ENCODE peak calls at places on chromosomes 13 and 19, in seven cellular contexts. I, H, L, S, R, J and X are unnamed samples.
A peak's percentile ranks its signal among the peaks of the same experiment; 100 is the strongest.

GRCh38 chr13:112643759-112644459 is 45.9 kb upstream of the ATP11A start:
- DNase-seq in S (no peak), I (no peak), R (no peak), J (no peak), H (no peak), L (no peak), X (no peak)

GRCh38 chr19:55113570-55114039 is 3.8 kb downstream of the PPP1R12C start:
- DNase-seq in I (peak; percentile 91), J (peak; percentile 65), H (peak; percentile 93), S (no peak), L (peak; percentile 85), R (peak; percentile 91), X (peak; percentile 90)

GRCh38 chr13:53743906-53744305 is 715.3 kb downstream of the OLFM4 start:
- DNase-seq in J (no peak), H (no peak), L (no peak), R (no peak), S (no peak), I (peak; percentile 33), X (no peak)

GRCh38 chr19:46990998-46991676 is 28.5 kb upstream of the NPAS1 start:
- DNase-seq in L (peak; percentile 75), I (peak; percentile 97), H (peak; percentile 85), J (peak; percentile 75), R (peak; percentile 89), S (peak; percentile 22), X (no peak)

GRCh38 chr19:35090795-35091214 is 24.8 kb upstream of the FXYD3 start:
- DNase-seq in S (no peak), L (no peak), I (peak; percentile 90), R (no peak), H (no peak), J (no peak), X (no peak)

GRCh38 chr13:24183741-24184182 is 23.2 kb downstream of the SPATA13 start:
- DNase-seq in L (no peak), S (no peak), R (no peak), I (no peak), J (no peak), H (no peak), X (no peak)

GRCh38 chr19:53333071-53333465 is 481 bp upstream of the ZNF845 start:
- DNase-seq in J (peak; percentile 40), L (no peak), R (peak; percentile 66), I (peak; percentile 82), H (no peak), S (no peak), X (no peak)

GRCh38 chr19:5040544-5041167 is 71.7 kb downstream of the KDM4B start:
- DNase-seq in L (no peak), J (no peak), I (no peak), H (no peak), R (no peak), S (no peak), X (no peak)

GRCh38 chr13:97367016-97367415 is 67.0 kb upstream of the RAP2A start:
- DNase-seq in I (no peak), J (no peak), H (peak; percentile 74), S (no peak), L (peak; percentile 19), R (no peak), X (no peak)

GRCh38 chr13:109840201-109840892 is 54.0 kb upstream of the IRS2 start:
- DNase-seq in S (no peak), J (no peak), H (peak; percentile 69), L (no peak), I (no peak), R (no peak), X (peak; percentile 35)

GRCh38 chr19:27673986-27674385 is 1539.0 kb downstream of the UQCRFS1 start:
- DNase-seq in S (no peak), L (no peak), R (no peak), H (no peak), I (no peak), J (no peak), X (no peak)

GRCh38 chr13:32340917-32341316 is 25.6 kb downstream of the BRCA2 start:
- DNase-seq in H (no peak), J (no peak), L (no peak), I (no peak), R (no peak), S (no peak), X (no peak)

GRCh38 chr13:50989476-50989875 is 79.9 kb downstream of the RNASEH2B start:
- DNase-seq in H (no peak), S (no peak), J (no peak), L (no peak), R (peak; percentile 54), I (peak; percentile 71), X (no peak)

GRCh38 chr19:40609561-40610395 is 8.6 kb downstream of the LTBP4 start:
- DNase-seq in L (peak; percentile 81), I (peak; percentile 95), R (peak; percentile 95), J (peak; percentile 74), H (peak; percentile 84), S (peak; percentile 79), X (no peak)

GRCh38 chr19:40605201-40605971 is 4.2 kb downstream of the LTBP4 start:
- DNase-seq in I (peak; percentile 75), J (no peak), S (no peak), R (peak; percentile 86), L (no peak), H (peak; percentile 53), X (no peak)

GRCh38 chr19:40608957-40609356 is 7.8 kb downstream of the LTBP4 start:
- DNase-seq in L (no peak), H (no peak), I (no peak), R (no peak), J (no peak), S (no peak), X (no peak)

GRCh38 chr19:40607898-40608621 is 6.9 kb downstream of the LTBP4 start:
- DNase-seq in I (no peak), S (no peak), H (no peak), J (no peak), L (no peak), R (no peak), X (no peak)

DNA sequence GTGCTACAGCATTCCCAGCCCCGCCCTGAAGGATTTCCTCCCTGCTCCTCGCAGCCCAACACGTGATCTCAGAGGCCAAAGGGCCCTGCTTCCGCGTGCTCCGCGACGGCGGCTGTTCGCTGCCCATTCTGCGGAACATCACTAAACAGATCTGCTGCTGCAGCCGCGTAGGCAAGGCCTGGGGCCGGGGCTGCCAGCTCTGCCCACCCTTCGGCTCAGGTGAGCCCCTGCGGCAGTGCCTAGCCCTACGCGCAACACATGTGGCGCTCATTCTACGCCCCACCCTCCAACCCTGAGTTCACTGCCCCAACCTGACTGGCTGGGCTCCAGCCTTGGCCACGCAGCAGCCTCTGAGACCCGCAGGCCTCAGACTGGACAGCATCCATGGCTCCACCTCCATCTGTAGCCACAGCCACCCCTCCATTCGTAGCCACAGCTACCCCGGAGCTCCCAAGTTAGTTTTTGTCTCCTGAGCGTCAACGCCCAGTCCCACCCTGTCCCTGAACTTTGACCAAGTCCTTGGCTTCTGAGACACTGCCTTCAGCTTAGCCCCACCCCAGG is 6.2 kb downstream of the LTBP4 start:
- DNase-seq in S (no peak), R (no peak), J (no peak), I (peak; percentile 67), L (no peak), H (no peak), X (no peak)
- TF ChIP-seq CTCF in S (no peak), R (no peak), J (no peak), I (no peak), L (no peak), H (no peak), X (no peak)

GRCh38 chr19:17424743-17425365 is 5.0 kb downstream of the MVB12A start:
- DNase-seq in R (peak; percentile 62), S (no peak), J (peak; percentile 76), I (peak; percentile 94), H (peak; percentile 23), L (no peak), X (no peak)
- TF ChIP-seq CTCF in R (no peak), S (peak; percentile 47), J (peak; percentile 59), I (peak; percentile 73), H (peak; percentile 34), L (peak; percentile 47), X (peak; percentile 61)

GRCh38 chr13:100490692-100491091 is 97.9 kb downstream of the GGACT start:
- DNase-seq in S (no peak), L (no peak), R (no peak), H (no peak), J (no peak), I (peak; percentile 93), X (no peak)

GRCh38 chr13:100495455-100495854 is 93.1 kb downstream of the GGACT start:
- DNase-seq in H (no peak), R (no peak), I (no peak), J (no peak), L (no peak), S (no peak), X (no peak)

GRCh38 chr13:100493418-100493817 is 95.2 kb downstream of the GGACT start:
- DNase-seq in R (no peak), S (no peak), L (no peak), I (no peak), J (no peak), H (peak; percentile 14), X (no peak)

DNA sequence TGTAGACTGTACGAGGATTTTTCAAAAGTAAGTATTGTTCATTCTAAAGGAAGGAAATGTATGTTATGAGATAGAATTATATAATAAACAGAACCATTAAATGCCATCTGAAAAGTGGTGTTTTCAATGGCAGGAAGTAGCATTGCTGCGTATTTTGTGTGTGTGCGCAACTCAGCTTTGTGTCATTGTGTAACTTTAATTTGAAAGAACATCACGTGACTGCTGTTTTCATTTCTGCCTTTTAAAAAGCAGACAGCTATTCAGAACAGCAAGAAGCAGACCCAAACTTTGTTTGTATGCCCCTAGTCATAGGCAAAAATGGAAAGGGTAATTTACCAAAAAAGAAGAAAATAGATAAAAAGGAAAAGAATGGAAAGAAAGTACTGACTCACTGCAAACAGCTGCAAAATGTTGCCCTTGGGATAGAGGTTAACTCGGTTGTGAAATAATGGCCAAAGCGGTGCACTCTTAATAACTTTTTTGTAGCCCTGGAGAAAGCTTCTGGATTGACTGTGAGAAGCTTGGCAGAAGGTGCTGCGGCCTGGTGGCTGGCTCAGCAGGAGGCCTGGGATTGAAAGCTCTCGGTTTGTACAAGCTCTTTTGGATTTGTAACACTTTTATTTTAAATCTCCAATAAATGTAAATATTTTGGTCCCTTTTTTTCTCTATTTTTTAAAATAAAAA is 97.3 kb downstream of the GGACT start:
- DNase-seq in L (no peak), J (no peak), R (peak; percentile 61), S (no peak), I (no peak), H (peak; percentile 87), X (no peak)
- TF ChIP-seq CTCF in L (peak; percentile 6), J (no peak), R (no peak), S (no peak), I (no peak), H (peak; percentile 46), X (no peak)

DNA sequence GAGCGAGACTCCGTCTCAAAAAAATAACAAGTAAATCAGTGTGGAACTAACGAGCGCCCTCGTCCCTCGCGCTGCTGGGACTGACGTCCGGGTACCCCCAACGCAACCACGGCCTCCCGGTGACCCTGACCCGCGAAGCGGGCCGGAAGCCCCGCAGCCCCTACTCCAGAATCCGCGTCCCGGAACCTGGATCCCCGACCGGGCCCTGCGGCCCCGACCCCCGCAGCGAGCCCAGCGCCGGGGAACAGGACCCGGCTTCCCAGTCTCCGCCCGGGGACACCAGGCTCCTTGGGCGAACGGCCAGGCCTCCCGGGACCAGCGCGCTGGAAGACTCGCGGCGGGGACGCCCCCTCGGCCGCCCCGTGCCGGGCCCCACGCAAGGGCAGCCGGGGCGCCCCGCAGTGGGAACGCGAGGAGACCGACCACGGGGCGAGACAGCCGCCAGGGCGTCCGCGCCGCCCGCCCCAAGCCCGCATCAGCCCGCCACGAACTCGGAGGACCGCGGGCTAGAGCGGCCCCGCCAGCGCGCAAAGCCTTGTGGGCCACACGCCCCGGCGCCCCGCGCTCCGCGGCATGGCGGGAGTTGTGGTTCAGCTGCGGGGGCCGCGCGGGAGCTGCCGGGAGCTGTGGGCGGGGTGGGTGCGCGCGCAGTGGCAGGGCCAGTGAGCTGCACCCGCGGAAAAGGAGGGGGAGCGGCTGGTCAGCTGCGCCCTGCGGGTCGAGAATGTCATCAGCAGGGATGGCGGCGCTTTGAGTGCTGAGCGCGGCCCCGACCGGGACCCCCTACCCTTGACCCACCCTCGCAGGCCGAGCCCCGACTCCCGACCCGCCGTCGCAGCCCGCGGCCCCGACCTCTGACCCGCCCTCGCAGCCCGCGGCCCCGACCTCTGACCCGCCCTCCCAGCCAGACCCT is 7.5 kb upstream of the MADCAM1 start:
- DNase-seq in R (peak; percentile 99), I (peak; percentile 96), H (peak; percentile 89), S (peak; percentile 67), J (peak; percentile 91), L (peak; percentile 89), X (peak; percentile 59)
- TF ChIP-seq CTCF in R (no peak), I (no peak), H (no peak), S (no peak), J (peak; percentile 22), L (no peak), X (no peak)